ENCODE peak calls at places on chromosomes 4 and X, in eight cellular contexts. G is AG04450, Z is endodermal cell, E is transverse colon, P is fibroblast of pulmonary artery, I is DND-41, D is psoas muscle, K is esophagus squamous epithelium. L is an unnamed sample.

GRCh38 chr4:86653237-86653865 is 59.2 kb downstream of the PTPN13 start:
- DNase-seq in G (no peak), Z (peak), E (peak), P (peak), I (peak), D (no peak), K (no peak), L (peak)

GRCh38 chr4:79764118-79764517 is 308.9 kb downstream of the ANTXR2 start:
- DNase-seq in G (no peak), Z (no peak), E (no peak), P (no peak), I (no peak), D (no peak), K (no peak), L (no peak)

GRCh38 chr4:6641164-6641970 is 882 bp downstream of the MRFAP1 start:
- DNase-seq in G (no peak), Z (peak), E (peak), P (peak), I (peak), D (peak), K (no peak), L (peak)

GRCh38 chr4:110156442-110156841 is 42.0 kb downstream of the ELOVL6 start:
- DNase-seq in G (no peak), Z (no peak), E (no peak), P (no peak), I (no peak), D (no peak), K (no peak), L (no peak)

GRCh38 chr4:26570596-26570995 is 13.3 kb upstream of the TBC1D19 start:
- DNase-seq in G (no peak), Z (no peak), E (no peak), P (no peak), I (no peak), D (no peak), K (no peak), L (no peak)

GRCh38 chr4:38154251-38154650 is 194.1 kb downstream of the PTTG2 start:
- DNase-seq in G (no peak), Z (no peak), E (peak), P (no peak), I (no peak), D (no peak), K (no peak), L (no peak)

GRCh38 chr4:94757192-94758140 is at the start of gene BMPR1B:
- DNase-seq in G (peak), Z (peak), E (no peak), P (peak), I (peak), D (no peak), K (no peak), L (no peak)

GRCh38 chr4:82268050-82268825 is 105.6 kb downstream of the HNRNPD start:
- DNase-seq in G (peak), Z (peak), E (peak), P (peak), I (peak), D (peak), K (no peak), L (peak)

GRCh38 chr4:118086334-118086733 is 52.0 kb downstream of the NDST3 start:
- DNase-seq in G (no peak), Z (peak), E (no peak), P (peak), I (no peak), D (no peak), K (no peak), L (no peak)

GRCh38 chrX:134181261-134181660 is 55.7 kb upstream of the CCDC160 start:
- DNase-seq in G (no peak), Z (peak), E (no peak), P (no peak), I (no peak), D (no peak), K (no peak), L (no peak)
- TF ChIP-seq CTCF in G (no peak), Z (no peak), E (no peak), P (no peak), I (no peak), D (no peak), K (no peak), L (no peak)

GRCh38 chr4:1136028-1136427 is 22.7 kb upstream of the RNF212 start:
- DNase-seq in G (no peak), Z (no peak), E (peak), P (peak), I (no peak), D (no peak), K (no peak), L (no peak)

GRCh38 chr4:1137850-1138249 is 24.5 kb upstream of the RNF212 start:
- DNase-seq in G (no peak), Z (no peak), E (no peak), P (peak), I (no peak), D (no peak), K (no peak), L (no peak)

GRCh38 chr4:1133033-1133432 is 19.7 kb upstream of the RNF212 start:
- DNase-seq in G (no peak), Z (no peak), E (no peak), P (no peak), I (no peak), D (no peak), K (no peak), L (peak)

GRCh38 chr4:1137063-1137771 is 23.9 kb upstream of the RNF212 start:
- DNase-seq in G (no peak), Z (no peak), E (no peak), P (no peak), I (no peak), D (no peak), K (no peak), L (peak)
- H3K4me3 ChIP-seq in G (no peak), Z (no peak), E (no peak), P (no peak), I (no peak), D (peak), K (no peak), L (peak)

DNA sequence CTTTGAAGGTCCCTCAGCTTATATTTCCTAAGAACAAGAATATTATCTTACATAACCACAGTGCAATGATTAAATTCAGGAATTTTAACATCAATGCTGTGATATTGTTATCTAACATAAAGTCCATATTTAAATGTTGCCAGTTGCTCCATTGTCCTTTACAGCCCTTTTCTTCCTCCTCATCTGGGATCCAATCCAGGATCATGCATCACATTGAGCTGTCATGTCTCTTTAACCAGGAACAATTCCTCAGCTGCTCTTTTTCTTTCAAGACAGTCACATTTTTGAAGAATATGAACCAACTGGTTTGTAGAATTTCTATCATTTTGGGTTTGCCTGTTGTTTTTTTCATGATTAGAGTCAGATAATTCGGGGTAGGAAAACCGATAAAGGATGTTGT is 12.0 kb downstream of the TMSB4X start:
- DNase-seq in G (no peak), Z (no peak), E (no peak), P (peak), I (no peak), D (no peak), K (no peak), L (no peak)
- TF ChIP-seq CTCF in G (no peak), Z (no peak), E (no peak), P (no peak), I (no peak), D (no peak), K (no peak), L (no peak)

DNA sequence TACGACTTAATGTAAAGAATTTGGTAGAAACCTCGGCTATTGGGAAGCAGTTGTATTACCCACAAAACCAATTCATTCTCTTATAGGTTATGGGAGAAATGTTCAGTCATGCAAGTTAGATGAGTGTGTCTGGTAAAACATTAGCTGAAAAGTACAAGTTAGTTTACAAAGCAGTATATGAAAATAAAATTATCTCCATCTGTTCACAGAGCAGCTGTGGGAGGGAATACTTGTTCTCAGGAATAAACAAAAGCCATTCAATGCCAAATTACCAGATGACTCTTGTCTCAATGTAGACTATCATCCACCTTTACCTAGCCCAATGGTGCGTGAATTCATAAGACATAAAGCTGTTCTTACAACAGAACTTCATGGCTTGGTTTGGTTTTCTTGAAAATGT is 28.6 kb downstream of the STAP1 start:
- DNase-seq in G (no peak), Z (no peak), E (no peak), P (no peak), I (no peak), D (no peak), K (no peak), L (no peak)
- H3K4me3 ChIP-seq in G (no peak), Z (no peak), E (no peak), P (no peak), I (no peak), D (no peak), K (no peak), L (no peak)

GRCh38 chr4:84432713-84433112 is 66.4 kb downstream of the NKX6-1 start:
- DNase-seq in G (no peak), Z (no peak), E (no peak), P (no peak), I (no peak), D (no peak), K (no peak), L (no peak)
- TF ChIP-seq CTCF in G (no peak), Z (no peak), E (no peak), P (no peak), I (no peak), D (no peak), K (no peak), L (no peak)

L was measured in GM12865.